ENCODE peak calls at places on chromosomes 7 and 10, in seven cellular contexts. K, N, W, H, M, T and E are unnamed samples.

GRCh38 chr10:61733358-61733940 is 70.7 kb downstream of the CABCOCO1 start:
- DNase-seq in W (peak), K (peak), T (no peak), N (no peak), H (no peak), M (peak), E (no peak)

GRCh38 chr10:89978081-89978480 is 276.7 kb downstream of the KIF20B start:
- DNase-seq in M (no peak), H (no peak), N (no peak), K (no peak), W (no peak), T (no peak), E (no peak)

GRCh38 chr10:31749981-31750850 is 178.4 kb downstream of the ARHGAP12 start:
- DNase-seq in N (peak), K (peak), W (no peak), T (no peak), H (no peak), M (peak), E (no peak)

GRCh38 chr7:55185941-55186609 is 167.3 kb downstream of the EGFR start:
- DNase-seq in W (peak), K (no peak), N (no peak), H (no peak), M (peak), T (no peak), E (no peak)

GRCh38 chr10:20303453-20304152 is 487.4 kb downstream of the PLXDC2 start:
- DNase-seq in N (no peak), T (no peak), K (no peak), H (no peak), M (no peak), W (no peak), E (no peak)

GRCh38 chr7:5773661-5774086 is 7.8 kb downstream of the RNF216 start:
- DNase-seq in W (peak), N (peak), K (no peak), H (no peak), M (peak), T (no peak), E (no peak)

GRCh38 chr10:101441539-101442455 is 87.8 kb downstream of the BTRC start:
- DNase-seq in W (peak), H (no peak), K (peak), T (no peak), M (peak), N (no peak), E (peak)

GRCh38 chr7:44307905-44308740 is 17.3 kb downstream of the CAMK2B start:
- DNase-seq in M (no peak), K (no peak), H (no peak), T (no peak), W (no peak), N (no peak), E (no peak)

GRCh38 chr7:2005746-2006145 is 227.0 kb downstream of the MAD1L1 start:
- DNase-seq in K (no peak), T (no peak), M (peak), H (no peak), N (no peak), W (no peak), E (no peak)

GRCh38 chr7:83365746-83366145 is 203.1 kb upstream of the PCLO start:
- DNase-seq in H (no peak), T (no peak), K (peak), W (no peak), N (no peak), M (no peak), E (no peak)

GRCh38 chr7:40437498-40437897 is 302.7 kb downstream of the SUGCT start:
- DNase-seq in N (no peak), T (no peak), M (no peak), H (no peak), W (peak), K (peak), E (no peak)

GRCh38 chr10:28684986-28685580 is 7.8 kb downstream of the BAMBI start:
- DNase-seq in M (no peak), H (no peak), T (no peak), W (no peak), K (no peak), N (peak), E (no peak)

GRCh38 chr7:32915041-32915536 is 23.5 kb upstream of the KBTBD2 start:
- DNase-seq in M (no peak), N (no peak), W (no peak), T (no peak), K (no peak), H (no peak), E (no peak)

GRCh38 chr10:59383436-59383835 is 21.1 kb upstream of the FAM13C start:
- DNase-seq in N (no peak), W (no peak), M (no peak), H (no peak), T (no peak), K (no peak), E (no peak)

GRCh38 chr10:86392723-86393094 is 26.1 kb upstream of the GRID1 start:
- DNase-seq in K (no peak), N (no peak), W (no peak), T (no peak), M (no peak), H (no peak), E (no peak)

GRCh38 chr7:17986826-17987225 is 40.8 kb downstream of the PRPS1L1 start:
- DNase-seq in K (no peak), M (no peak), H (no peak), W (peak), N (no peak), T (no peak), E (no peak)

GRCh38 chr7:74003609-74004008 is 24.4 kb upstream of the ELN start:
- DNase-seq in T (no peak), H (no peak), W (no peak), N (peak), M (no peak), K (peak), E (no peak)

GRCh38 chr10:323651-324293 is 188.5 kb downstream of the ZMYND11 start:
- DNase-seq in H (no peak), W (peak), N (no peak), M (no peak), K (no peak), T (no peak), E (no peak)